ENCODE peak calls at places on chromosome 12, in eight cellular contexts. One of them, this sample, is unnamed. For H3K4me1, the result is how much of the 10 kb centered on the place peaks cover.

GRCh38 chr12:1463073-1463905 is 131.1 kb downstream of the FBXL14 start:
- DNase-seq in A549: no peak
- DNase-seq in IMR-90: no peak
- DNase-seq in colonic mucosa: no peak
- DNase-seq in left ventricle myocardium inferior: no peak
- DNase-seq in HCT116: no peak
- DNase-seq in GM23338: no peak
- DNase-seq in astrocyte: no peak
- DNase-seq in this sample: no peak

GRCh38 chr12:28027328-28027727 is 54.8 kb upstream of the PTHLH start:
- DNase-seq in A549: no peak
- DNase-seq in IMR-90: no peak
- DNase-seq in colonic mucosa: no peak
- DNase-seq in left ventricle myocardium inferior: no peak
- DNase-seq in HCT116: no peak
- DNase-seq in GM23338: no peak
- DNase-seq in astrocyte: no peak
- DNase-seq in this sample: no peak

GRCh38 chr12:52585951-52586350 is 12.3 kb upstream of the KRT74 start:
- DNase-seq in A549: no peak
- DNase-seq in IMR-90: no peak
- DNase-seq in colonic mucosa: no peak
- DNase-seq in left ventricle myocardium inferior: no peak
- DNase-seq in HCT116: no peak
- DNase-seq in GM23338: peak
- DNase-seq in astrocyte: no peak
- DNase-seq in this sample: no peak

GRCh38 chr12:54442071-54442470 is 23.0 kb upstream of the ITGA5 start:
- DNase-seq in A549: no peak
- DNase-seq in IMR-90: no peak
- DNase-seq in colonic mucosa: no peak
- DNase-seq in left ventricle myocardium inferior: no peak
- DNase-seq in HCT116: no peak
- DNase-seq in GM23338: no peak
- DNase-seq in astrocyte: no peak
- DNase-seq in this sample: no peak

GRCh38 chr12:111807232-111807631 is 34.8 kb upstream of the MAPKAPK5 start:
- DNase-seq in A549: no peak
- DNase-seq in IMR-90: no peak
- DNase-seq in colonic mucosa: no peak
- DNase-seq in left ventricle myocardium inferior: no peak
- DNase-seq in HCT116: no peak
- DNase-seq in GM23338: no peak
- DNase-seq in astrocyte: no peak
- DNase-seq in this sample: no peak

GRCh38 chr12:113314121-113314529 is 20.8 kb downstream of the SLC8B1 start:
- DNase-seq in A549: no peak
- DNase-seq in IMR-90: peak
- DNase-seq in colonic mucosa: no peak
- DNase-seq in left ventricle myocardium inferior: no peak
- DNase-seq in HCT116: no peak
- DNase-seq in GM23338: no peak
- DNase-seq in astrocyte: peak
- DNase-seq in this sample: no peak

GRCh38 chr12:122874081-122874480 is 21.8 kb downstream of the VPS37B start:
- DNase-seq in A549: no peak
- DNase-seq in IMR-90: no peak
- DNase-seq in colonic mucosa: no peak
- DNase-seq in left ventricle myocardium inferior: no peak
- DNase-seq in HCT116: no peak
- DNase-seq in GM23338: peak
- DNase-seq in astrocyte: no peak
- DNase-seq in this sample: no peak

GRCh38 chr12:105775351-105775750 is 363.4 kb downstream of the NUAK1 start:
- DNase-seq in A549: no peak
- DNase-seq in IMR-90: peak
- DNase-seq in colonic mucosa: no peak
- DNase-seq in left ventricle myocardium inferior: no peak
- DNase-seq in HCT116: no peak
- DNase-seq in GM23338: no peak
- DNase-seq in astrocyte: peak
- DNase-seq in this sample: no peak

GRCh38 chr12:112303004-112303403 is 79.2 kb downstream of the HECTD4 start:
- DNase-seq in A549: peak
- DNase-seq in IMR-90: peak
- DNase-seq in colonic mucosa: no peak
- DNase-seq in left ventricle myocardium inferior: no peak
- DNase-seq in HCT116: no peak
- DNase-seq in GM23338: no peak
- DNase-seq in astrocyte: peak
- DNase-seq in this sample: no peak

GRCh38 chr12:14211829-14212455 is 153.5 kb upstream of the ATF7IP start:
- DNase-seq in A549: no peak
- DNase-seq in IMR-90: no peak
- DNase-seq in colonic mucosa: peak
- DNase-seq in left ventricle myocardium inferior: no peak
- DNase-seq in HCT116: no peak
- DNase-seq in GM23338: no peak
- DNase-seq in astrocyte: peak
- DNase-seq in this sample: no peak

GRCh38 chr12:25200703-25201102 is 5.7 kb downstream of the ETFRF1 start:
- DNase-seq in A549: no peak
- DNase-seq in IMR-90: peak
- DNase-seq in colonic mucosa: no peak
- DNase-seq in left ventricle myocardium inferior: no peak
- DNase-seq in HCT116: no peak
- DNase-seq in GM23338: no peak
- DNase-seq in astrocyte: peak
- DNase-seq in this sample: no peak

GRCh38 chr12:89960607-89961394 is 252.2 kb upstream of the ATP2B1 start:
- DNase-seq in A549: no peak
- DNase-seq in IMR-90: peak
- DNase-seq in colonic mucosa: peak
- DNase-seq in left ventricle myocardium inferior: no peak
- DNase-seq in HCT116: no peak
- DNase-seq in GM23338: no peak
- DNase-seq in astrocyte: no peak
- DNase-seq in this sample: no peak

GRCh38 chr12:18651525-18651924 is 86.3 kb downstream of the PLCZ1 start:
- DNase-seq in A549: no peak
- DNase-seq in IMR-90: no peak
- DNase-seq in colonic mucosa: no peak
- DNase-seq in left ventricle myocardium inferior: no peak
- DNase-seq in HCT116: no peak
- DNase-seq in GM23338: no peak
- DNase-seq in astrocyte: no peak
- DNase-seq in this sample: no peak

GRCh38 chr12:9180810-9181209 is 27.4 kb downstream of the PZP start:
- DNase-seq in A549: no peak
- DNase-seq in IMR-90: no peak
- DNase-seq in colonic mucosa: no peak
- DNase-seq in left ventricle myocardium inferior: no peak
- DNase-seq in HCT116: no peak
- DNase-seq in GM23338: no peak
- DNase-seq in astrocyte: no peak
- DNase-seq in this sample: no peak

GRCh38 chr12:10121278-10121677 is 8.7 kb downstream of the CLEC7A start:
- DNase-seq in A549: no peak
- DNase-seq in IMR-90: no peak
- DNase-seq in colonic mucosa: no peak
- DNase-seq in left ventricle myocardium inferior: no peak
- DNase-seq in HCT116: no peak
- DNase-seq in GM23338: no peak
- DNase-seq in astrocyte: no peak
- DNase-seq in this sample: no peak

GRCh38 chr12:18864900-18865561 is 127.1 kb downstream of the CAPZA3 start:
- DNase-seq in A549: no peak
- DNase-seq in IMR-90: peak
- DNase-seq in colonic mucosa: no peak
- DNase-seq in left ventricle myocardium inferior: no peak
- DNase-seq in HCT116: no peak
- DNase-seq in GM23338: no peak
- DNase-seq in astrocyte: peak
- DNase-seq in this sample: no peak

GRCh38 chr12:56978397-56979138 is 21.2 kb upstream of the RDH16 start:
- DNase-seq in A549: no peak
- DNase-seq in IMR-90: no peak
- DNase-seq in colonic mucosa: no peak
- DNase-seq in left ventricle myocardium inferior: no peak
- DNase-seq in HCT116: no peak
- DNase-seq in GM23338: no peak
- DNase-seq in astrocyte: no peak
- DNase-seq in this sample: no peak

GRCh38 chr12:13390381-13390856 is 193.9 kb downstream of the EMP1 start:
- DNase-seq in A549: peak
- DNase-seq in IMR-90: peak
- DNase-seq in colonic mucosa: peak
- DNase-seq in left ventricle myocardium inferior: peak
- DNase-seq in HCT116: peak
- DNase-seq in GM23338: no peak
- DNase-seq in astrocyte: peak
- DNase-seq in this sample: peak

GRCh38 chr12:67592228-67593011 is 56.1 kb upstream of the DYRK2 start:
- DNase-seq in A549: no peak
- DNase-seq in IMR-90: peak
- DNase-seq in colonic mucosa: peak
- DNase-seq in left ventricle myocardium inferior: no peak
- DNase-seq in HCT116: peak
- DNase-seq in GM23338: no peak
- DNase-seq in astrocyte: peak
- DNase-seq in this sample: no peak

GRCh38 chr12:125017801-125018200 is 24.4 kb downstream of the BRI3BP start:
- DNase-seq in A549: no peak
- DNase-seq in IMR-90: no peak
- DNase-seq in colonic mucosa: no peak
- DNase-seq in left ventricle myocardium inferior: no peak
- DNase-seq in HCT116: no peak
- DNase-seq in GM23338: no peak
- DNase-seq in astrocyte: no peak
- DNase-seq in this sample: no peak

GRCh38 chr12:108642899-108643654 is 9.4 kb upstream of the SELPLG start:
- DNase-seq in A549: no peak
- DNase-seq in IMR-90: no peak
- DNase-seq in colonic mucosa: no peak
- DNase-seq in left ventricle myocardium inferior: no peak
- DNase-seq in HCT116: no peak
- DNase-seq in GM23338: no peak
- DNase-seq in astrocyte: no peak
- DNase-seq in this sample: no peak

GRCh38 chr12:108642269-108642870 is 8.7 kb upstream of the SELPLG start:
- DNase-seq in A549: no peak
- DNase-seq in IMR-90: no peak
- DNase-seq in colonic mucosa: no peak
- DNase-seq in left ventricle myocardium inferior: no peak
- DNase-seq in HCT116: no peak
- DNase-seq in GM23338: no peak
- DNase-seq in astrocyte: no peak
- DNase-seq in this sample: no peak

GRCh38 chr12:108641446-108642268 is 8.0 kb upstream of the SELPLG start:
- DNase-seq in A549: no peak
- DNase-seq in IMR-90: no peak
- DNase-seq in colonic mucosa: no peak
- DNase-seq in left ventricle myocardium inferior: no peak
- DNase-seq in HCT116: no peak
- DNase-seq in GM23338: no peak
- DNase-seq in astrocyte: no peak
- DNase-seq in this sample: no peak

GRCh38 chr12:108638997-108639822 is 5.5 kb upstream of the SELPLG start:
- DNase-seq in A549: no peak
- DNase-seq in IMR-90: no peak
- DNase-seq in colonic mucosa: no peak
- DNase-seq in left ventricle myocardium inferior: no peak
- DNase-seq in HCT116: no peak
- DNase-seq in GM23338: no peak
- DNase-seq in astrocyte: no peak
- DNase-seq in this sample: no peak

GRCh38 chr12:108640802-108641445 is 7.2 kb upstream of the SELPLG start:
- DNase-seq in A549: no peak
- DNase-seq in IMR-90: peak
- DNase-seq in colonic mucosa: peak
- DNase-seq in left ventricle myocardium inferior: peak
- DNase-seq in HCT116: no peak
- DNase-seq in GM23338: no peak
- DNase-seq in astrocyte: peak
- DNase-seq in this sample: no peak
- H3K4me1 ChIP-seq in A549: under half
- H3K4me1 ChIP-seq in IMR-90: under half
- H3K4me1 ChIP-seq in colonic mucosa: under half
- H3K4me1 ChIP-seq in left ventricle myocardium inferior: half or more
- H3K4me1 ChIP-seq in HCT116: half or more
- H3K4me1 ChIP-seq in GM23338: under half
- H3K4me1 ChIP-seq in astrocyte: under half
- H3K4me1 ChIP-seq in this sample: under half

DNA sequence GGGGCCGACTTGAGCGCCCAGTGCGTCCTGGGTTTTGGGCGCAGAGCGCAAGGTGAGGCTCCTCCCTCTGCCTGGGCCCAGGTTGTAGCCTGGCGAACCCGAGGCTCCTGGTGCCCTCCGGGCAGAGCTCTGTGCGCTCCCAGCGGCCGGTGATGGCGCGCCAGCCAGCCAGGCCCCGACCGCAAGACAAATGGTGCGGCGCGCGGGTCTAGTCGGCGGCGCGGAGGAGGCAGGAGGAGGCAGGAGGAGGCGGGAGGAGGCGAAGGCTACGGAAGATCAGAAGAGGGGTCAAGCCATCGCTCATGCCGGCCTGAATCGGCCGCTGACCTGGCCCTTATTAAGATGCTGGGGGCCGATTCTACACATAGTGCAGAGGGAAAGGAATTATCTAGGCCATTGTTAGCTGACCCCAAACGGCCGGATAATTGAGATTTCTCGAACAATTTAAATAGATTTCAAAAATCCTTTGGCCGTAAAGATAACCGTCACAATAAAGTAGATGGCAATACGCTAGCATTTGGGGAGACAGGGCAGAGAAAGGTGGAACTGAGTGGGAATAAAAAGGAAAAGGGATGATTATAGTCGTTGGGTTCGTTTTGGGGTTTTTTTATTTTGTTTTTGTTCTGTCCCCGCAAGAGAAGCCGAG is 2.8 kb downstream of the TBX5 start:
- DNase-seq in A549: no peak
- DNase-seq in IMR-90: peak
- DNase-seq in colonic mucosa: no peak
- DNase-seq in left ventricle myocardium inferior: peak
- DNase-seq in HCT116: no peak
- DNase-seq in GM23338: peak
- DNase-seq in astrocyte: no peak
- DNase-seq in this sample: no peak
- TF ChIP-seq CTCF in A549: no peak
- TF ChIP-seq CTCF in IMR-90: peak
- TF ChIP-seq CTCF in colonic mucosa: no peak
- TF ChIP-seq CTCF in left ventricle myocardium inferior: peak
- TF ChIP-seq CTCF in HCT116: no peak
- TF ChIP-seq CTCF in GM23338: peak
- TF ChIP-seq CTCF in astrocyte: no peak
- TF ChIP-seq CTCF in this sample: no peak

GRCh38 chr12:77640356-77640755 is 190.3 kb upstream of the NAV3 start:
- DNase-seq in A549: no peak
- DNase-seq in IMR-90: no peak
- DNase-seq in colonic mucosa: no peak
- DNase-seq in left ventricle myocardium inferior: no peak
- DNase-seq in HCT116: no peak
- DNase-seq in GM23338: no peak
- DNase-seq in astrocyte: no peak
- DNase-seq in this sample: no peak
- H3K27ac ChIP-seq in A549: no peak
- H3K27ac ChIP-seq in IMR-90: no peak
- H3K27ac ChIP-seq in colonic mucosa: no peak
- H3K27ac ChIP-seq in left ventricle myocardium inferior: no peak
- H3K27ac ChIP-seq in HCT116: no peak
- H3K27ac ChIP-seq in GM23338: no peak
- H3K27ac ChIP-seq in astrocyte: no peak
- H3K27ac ChIP-seq in this sample: no peak

GRCh38 chr12:110282343-110282860 is 1.4 kb downstream of the ATP2A2 start:
- DNase-seq in A549: no peak
- DNase-seq in IMR-90: no peak
- DNase-seq in colonic mucosa: no peak
- DNase-seq in left ventricle myocardium inferior: no peak
- DNase-seq in HCT116: no peak
- DNase-seq in GM23338: no peak
- DNase-seq in astrocyte: no peak
- DNase-seq in this sample: no peak
- H3K4me1 ChIP-seq in A549: half or more
- H3K4me1 ChIP-seq in IMR-90: under half
- H3K4me1 ChIP-seq in colonic mucosa: under half
- H3K4me1 ChIP-seq in left ventricle myocardium inferior: half or more
- H3K4me1 ChIP-seq in HCT116: under half
- H3K4me1 ChIP-seq in GM23338: under half
- H3K4me1 ChIP-seq in astrocyte: under half
- H3K4me1 ChIP-seq in this sample: under half

This sample was measured in lung.